ENCODE peak calls at places on chromosomes 13 and 19, in nine cellular contexts. N is CD8-positive, alpha-beta T cell; X is fibroblast of lung; S is heart left ventricle; W is tibial artery; K is aorta; Q is CD8-positive, alpha-beta memory T cell; G is HL-60; U is IMR-90. D is an unnamed sample.

GRCh38 chr13:45364876-45365557 is 24.0 kb upstream of the TPT1 start:
- DNase-seq in K (peak; percentile 35), N (no peak), U (no peak), G (no peak), Q (no peak), W (no peak), X (no peak), S (no peak), D (no peak)

GRCh38 chr13:23504188-23504587 is 66.0 kb upstream of the TNFRSF19 start:
- DNase-seq in X (no peak), G (no peak), Q (no peak), S (no peak), N (no peak), U (peak; percentile 19), W (no peak), K (no peak), D (no peak)

GRCh38 chr19:2700660-2701360 is 1.7 kb downstream of the GNG7 start:
- DNase-seq in G (no peak), S (no peak), U (no peak), Q (peak; percentile 37), N (no peak), X (no peak), K (no peak), W (no peak), D (no peak)

GRCh38 chr13:42116225-42116624 is 67.8 kb downstream of the DGKH start:
- DNase-seq in Q (no peak), X (no peak), G (no peak), W (no peak), K (no peak), U (no peak), S (no peak), N (no peak), D (no peak)

GRCh38 chr13:32253911-32254399 is 61.2 kb downstream of the ZAR1L start:
- DNase-seq in S (no peak), W (no peak), X (no peak), K (no peak), Q (no peak), N (no peak), G (no peak), U (no peak), D (no peak)

GRCh38 chr19:32401992-32402391 is 3.6 kb upstream of the DPY19L3 start:
- DNase-seq in G (no peak), N (no peak), K (no peak), W (no peak), X (no peak), S (no peak), U (no peak), Q (no peak), D (no peak)

GRCh38 chr13:74168263-74168675 is 34.1 kb upstream of the KLF12 start:
- DNase-seq in Q (no peak), W (no peak), S (peak; percentile 15), U (no peak), X (no peak), N (no peak), K (no peak), G (no peak), D (no peak)

GRCh38 chr19:27922970-27923369 is 1290.0 kb downstream of the UQCRFS1 start:
- DNase-seq in N (no peak), S (no peak), Q (no peak), G (no peak), K (no peak), W (no peak), X (no peak), U (no peak), D (no peak)

GRCh38 chr19:16337809-16338469 is 13.3 kb downstream of the KLF2 start:
- DNase-seq in X (no peak), N (no peak), G (no peak), S (no peak), W (no peak), U (no peak), K (no peak), Q (no peak), D (no peak)

GRCh38 chr19:16335226-16335625 is 10.6 kb downstream of the KLF2 start:
- DNase-seq in U (no peak), W (no peak), K (no peak), Q (no peak), X (no peak), G (no peak), S (no peak), N (no peak), D (no peak)

GRCh38 chr19:16334421-16334820 is 9.8 kb downstream of the KLF2 start:
- DNase-seq in X (no peak), K (no peak), Q (no peak), S (no peak), W (no peak), N (no peak), U (no peak), G (no peak), D (no peak)

GRCh38 chr19:16338470-16339360 is 14.1 kb downstream of the KLF2 start:
- DNase-seq in U (peak; percentile 96), X (peak; percentile 87), N (no peak), K (peak; percentile 86), W (no peak), G (peak; percentile 30), Q (peak; percentile 67), S (peak; percentile 46), D (peak; percentile 76)

GRCh38 chr19:16336571-16336970 is 11.9 kb downstream of the KLF2 start:
- DNase-seq in U (peak; percentile 65), G (no peak), X (peak; percentile 56), K (no peak), Q (no peak), S (no peak), N (no peak), W (no peak), D (no peak)
- H3K27ac ChIP-seq in U (peak overlapping the region; percentile 60), G (no peak overlapping the region), X (no peak overlapping the region), K (no peak overlapping the region), Q (no peak overlapping the region), S (no peak overlapping the region), N (no peak overlapping the region), W (no peak overlapping the region), D (no peak overlapping the region)

GRCh38 chr13:50127726-50128291 is 112.6 kb downstream of the KCNRG start:
- DNase-seq in X (no peak), G (no peak), S (no peak), N (no peak), U (no peak), Q (no peak), W (no peak), K (no peak), D (no peak)
- H3K4me3 ChIP-seq in X (peak overlapping the region; percentile 33), G (no peak overlapping the region), S (peak overlapping the region; percentile 91), N (peak overlapping the region; percentile 87), U (peak overlapping the region; percentile 23), Q (peak overlapping the region; percentile 96), W (peak overlapping the region; percentile 43), K (no peak overlapping the region), D (peak overlapping the region; percentile 71)

GRCh38 chr19:38386968-38387549 is 775 bp downstream of the GGN start:
- DNase-seq in W (no peak), G (peak; percentile 34), K (peak; percentile 84), U (no peak), Q (no peak), N (no peak), S (peak; percentile 43), X (peak; percentile 20), D (no peak)

GRCh38 chr19:38388310-38389100 is at the start of gene SPRED3:
- DNase-seq in X (peak; percentile 70), N (no peak), U (peak; percentile 66), Q (no peak), W (peak; percentile 76), G (no peak), S (no peak), K (peak; percentile 87), D (no peak)

GRCh38 chr19:38389101-38389925 is 816 bp downstream of the SPRED3 start:
- DNase-seq in N (no peak), S (no peak), X (peak; percentile 75), W (peak; percentile 73), Q (no peak), U (peak; percentile 82), K (peak; percentile 84), G (no peak), D (no peak)

GRCh38 chr19:38386300-38386967 is 1.4 kb downstream of the GGN start:
- DNase-seq in W (no peak), N (no peak), K (no peak), Q (no peak), S (no peak), U (no peak), G (no peak), X (no peak), D (no peak)

GRCh38 chr19:38387550-38388309 is at the start of gene GGN:
- DNase-seq in K (peak; percentile 95), G (peak; percentile 65), W (peak; percentile 90), S (peak; percentile 73), U (peak; percentile 93), Q (peak; percentile 83), X (peak; percentile 95), N (peak; percentile 61), D (peak; percentile 94)
- H3K27ac ChIP-seq in K (peak within 1 kb of the TSS; percentile 20), G (no peak within 1 kb of the TSS), W (peak within 1 kb of the TSS; percentile 86), S (peak within 1 kb of the TSS; percentile 80), U (peak within 1 kb of the TSS; percentile 90), Q (peak within 1 kb of the TSS; percentile 31), X (peak within 1 kb of the TSS; percentile 94), N (no peak within 1 kb of the TSS), D (no peak within 1 kb of the TSS)

GRCh38 chr13:30031488-30031887 is 181.1 kb upstream of the UBL3 start:
- DNase-seq in S (no peak), X (no peak), W (no peak), Q (no peak), G (no peak), N (no peak), K (no peak), U (no peak), D (no peak)

GRCh38 chr13:30032263-30032662 is 181.8 kb upstream of the UBL3 start:
- DNase-seq in Q (no peak), W (no peak), K (no peak), U (no peak), N (no peak), G (no peak), X (no peak), S (no peak), D (no peak)

GRCh38 chr13:30034448-30034795 is 184.0 kb upstream of the UBL3 start:
- DNase-seq in N (no peak), S (no peak), K (no peak), W (no peak), Q (no peak), G (no peak), X (peak; percentile 24), U (peak; percentile 36), D (no peak)

GRCh38 chr13:30037306-30037705 is 186.9 kb upstream of the UBL3 start:
- DNase-seq in S (no peak), K (no peak), N (no peak), U (no peak), G (no peak), Q (no peak), W (no peak), X (no peak), D (no peak)

DNA sequence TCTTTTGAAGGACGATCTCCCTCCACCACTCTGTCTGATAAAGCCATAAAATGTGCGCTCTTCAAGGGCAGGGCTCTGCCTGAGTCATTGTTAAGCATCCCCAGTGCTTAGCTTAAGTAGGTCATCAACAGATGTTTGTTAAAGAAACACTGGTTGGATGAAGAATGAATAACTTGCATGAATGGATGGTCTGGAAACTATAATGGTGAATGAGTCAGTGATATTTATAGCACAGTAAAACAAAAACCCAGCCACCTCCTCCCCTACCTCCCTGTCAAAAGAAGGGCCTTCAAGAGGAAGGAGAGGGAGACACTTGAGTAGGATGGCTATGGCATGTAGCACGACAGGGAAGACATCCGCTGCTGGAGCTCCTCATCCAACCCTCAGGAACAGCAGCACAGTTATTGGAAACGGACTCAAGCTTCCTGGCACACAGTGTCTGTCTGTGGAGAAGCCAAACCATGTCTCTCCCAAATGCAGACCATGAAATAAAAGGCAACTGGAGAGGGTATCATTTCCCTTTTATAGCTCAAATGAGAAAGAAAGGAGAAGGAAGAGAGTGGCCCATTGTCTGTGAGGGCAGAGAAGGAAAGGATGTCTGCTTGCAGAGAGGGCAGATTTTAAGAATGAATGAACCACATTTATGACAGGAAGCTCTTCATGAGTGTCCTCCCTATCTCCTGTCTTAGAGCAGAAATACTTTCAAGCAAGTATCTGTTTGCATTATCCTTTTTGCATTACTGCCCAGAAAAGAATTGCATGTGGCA is 183.4 kb upstream of the UBL3 start:
- DNase-seq in Q (no peak), G (no peak), K (no peak), X (peak; percentile 82), S (no peak), U (peak; percentile 97), W (no peak), N (no peak), D (no peak)
- H3K4me3 ChIP-seq in Q (no peak overlapping the region), G (no peak overlapping the region), K (no peak overlapping the region), X (peak overlapping the region; percentile 12), S (no peak overlapping the region), U (no peak overlapping the region), W (no peak overlapping the region), N (no peak overlapping the region), D (no peak overlapping the region)